ENCODE peak calls at places on chromosomes 1 and 21, in nine cellular contexts. T, K, W, Y, G, M, U, H and E are unnamed samples. For H3K4me1 and H3K36me3, the result is how much of the 10 kb centered on the place peaks cover.

GRCh38 chr21:45982256-45982757 is 737 bp downstream of the COL6A1 start:
- DNase-seq in T (no peak), K (no peak), W (peak), Y (no peak), G (peak), M (no peak), U (no peak), H (peak), E (no peak)

GRCh38 chr1:20871419-20871818 is 84.3 kb upstream of the HP1BP3 start:
- DNase-seq in T (no peak), K (no peak), W (no peak), Y (no peak), G (no peak), M (no peak), U (no peak), H (no peak), E (no peak)

GRCh38 chr1:50610563-50610962 is 187.3 kb upstream of the DMRTA2 start:
- DNase-seq in T (no peak), K (no peak), W (no peak), Y (no peak), G (no peak), M (no peak), U (no peak), H (no peak), E (no peak)

GRCh38 chr1:173997796-173998195 is 24.4 kb downstream of the RC3H1 start:
- DNase-seq in T (no peak), K (peak), W (no peak), Y (no peak), G (no peak), M (no peak), U (no peak), H (no peak), E (no peak)

GRCh38 chr21:14989359-14989758 is 75.4 kb downstream of the NRIP1 start:
- DNase-seq in T (no peak), K (peak), W (no peak), Y (no peak), G (no peak), M (no peak), U (peak), H (no peak), E (peak)

GRCh38 chr1:110697606-110698005 is 22.9 kb upstream of the KCNA3 start:
- DNase-seq in T (no peak), K (no peak), W (no peak), Y (no peak), G (no peak), M (no peak), U (no peak), H (no peak), E (no peak)

GRCh38 chr1:179156708-179157107 is 72.8 kb downstream of the ABL2 start:
- DNase-seq in T (no peak), K (no peak), W (no peak), Y (no peak), G (no peak), M (no peak), U (no peak), H (no peak), E (no peak)

GRCh38 chr1:74674278-74675048 is 871 bp upstream of the ERICH3 start:
- DNase-seq in T (no peak), K (no peak), W (no peak), Y (no peak), G (no peak), M (no peak), U (no peak), H (no peak), E (no peak)

GRCh38 chr21:17402885-17403477 is 109.9 kb upstream of the CXADR start:
- DNase-seq in T (no peak), K (peak), W (no peak), Y (no peak), G (no peak), M (no peak), U (no peak), H (no peak), E (no peak)

GRCh38 chr1:37919277-37919676 is 27.6 kb downstream of the INPP5B start:
- DNase-seq in T (peak), K (no peak), W (no peak), Y (no peak), G (peak), M (no peak), U (no peak), H (no peak), E (no peak)

GRCh38 chr1:183998045-183998444 is 39.5 kb downstream of the COLGALT2 start:
- DNase-seq in T (no peak), K (no peak), W (no peak), Y (no peak), G (no peak), M (no peak), U (no peak), H (no peak), E (no peak)

GRCh38 chr1:201711101-201711597 is 117.8 kb upstream of the IPO9 start:
- DNase-seq in T (no peak), K (no peak), W (no peak), Y (no peak), G (peak), M (no peak), U (no peak), H (no peak), E (no peak)

GRCh38 chr1:207831517-207832327 is 79.2 kb downstream of the CD34 start:
- DNase-seq in T (no peak), K (peak), W (no peak), Y (no peak), G (peak), M (no peak), U (no peak), H (no peak), E (no peak)

GRCh38 chr1:51768971-51769601 is 109.4 kb downstream of the NRDC start:
- DNase-seq in T (peak), K (peak), W (no peak), Y (no peak), G (no peak), M (no peak), U (no peak), H (peak), E (no peak)

GRCh38 chr1:64421377-64421776 is 48.6 kb upstream of the CACHD1 start:
- DNase-seq in T (no peak), K (no peak), W (no peak), Y (no peak), G (no peak), M (no peak), U (no peak), H (no peak), E (no peak)

GRCh38 chr1:231679109-231679508 is 52.5 kb downstream of the DISC1 start:
- DNase-seq in T (no peak), K (no peak), W (no peak), Y (no peak), G (no peak), M (no peak), U (no peak), H (no peak), E (no peak)

GRCh38 chr1:26210471-26210870 is 20.1 kb downstream of the CATSPER4 start:
- DNase-seq in T (no peak), K (no peak), W (no peak), Y (no peak), G (no peak), M (no peak), U (no peak), H (no peak), E (no peak)

GRCh38 chr1:175673236-175674150 is 69.9 kb downstream of the TNR start:
- DNase-seq in T (no peak), K (no peak), W (no peak), Y (no peak), G (no peak), M (no peak), U (no peak), H (no peak), E (no peak)

GRCh38 chr1:29557701-29558445 is 321.6 kb downstream of the PTPRU start:
- DNase-seq in T (no peak), K (no peak), W (no peak), Y (peak), G (peak), M (no peak), U (no peak), H (no peak), E (no peak)

GRCh38 chr1:31782766-31783410 is 18.7 kb upstream of the ADGRB2 start:
- DNase-seq in T (no peak), K (no peak), W (no peak), Y (peak), G (peak), M (no peak), U (no peak), H (no peak), E (no peak)

GRCh38 chr1:205335692-205336091 is 14.1 kb upstream of the NUAK2 start:
- DNase-seq in T (peak), K (peak), W (peak), Y (no peak), G (peak), M (no peak), U (peak), H (peak), E (peak)

GRCh38 chr1:182634306-182635072 is 30.3 kb upstream of the RGS16 start:
- DNase-seq in T (no peak), K (no peak), W (no peak), Y (no peak), G (peak), M (no peak), U (no peak), H (no peak), E (no peak)

GRCh38 chr1:221636967-221637366 is 104.9 kb downstream of the DUSP10 start:
- DNase-seq in T (no peak), K (no peak), W (no peak), Y (no peak), G (no peak), M (no peak), U (no peak), H (no peak), E (no peak)

GRCh38 chr1:172893146-172893841 is 157.4 kb downstream of the TNFSF18 start:
- DNase-seq in T (no peak), K (peak), W (no peak), Y (no peak), G (no peak), M (no peak), U (peak), H (no peak), E (peak)

GRCh38 chr1:209822706-209823105 is 5.1 kb upstream of the UTP25 start:
- DNase-seq in T (no peak), K (no peak), W (no peak), Y (no peak), G (no peak), M (no peak), U (no peak), H (no peak), E (no peak)

GRCh38 chr1:223887724-223888428 is 42.1 kb upstream of the TP53BP2 start:
- DNase-seq in T (no peak), K (peak), W (no peak), Y (no peak), G (no peak), M (peak), U (peak), H (peak), E (no peak)

GRCh38 chr21:17451364-17451869 is 61.4 kb upstream of the CXADR start:
- DNase-seq in T (peak), K (peak), W (no peak), Y (peak), G (no peak), M (no peak), U (no peak), H (no peak), E (no peak)

GRCh38 chr1:66119148-66119547 is 326.5 kb downstream of the PDE4B start:
- DNase-seq in T (no peak), K (no peak), W (no peak), Y (no peak), G (no peak), M (no peak), U (no peak), H (no peak), E (no peak)

GRCh38 chr1:37537378-37537777 is 16.7 kb downstream of the SNIP1 start:
- DNase-seq in T (no peak), K (peak), W (peak), Y (no peak), G (no peak), M (no peak), U (no peak), H (peak), E (no peak)

GRCh38 chr1:20187103-20187812 is 940 bp upstream of the PLA2G2C start:
- DNase-seq in T (no peak), K (no peak), W (peak), Y (peak), G (peak), M (no peak), U (no peak), H (peak), E (no peak)

GRCh38 chr1:20486457-20487235 is 636 bp upstream of the CAMK2N1 start:
- DNase-seq in T (peak), K (peak), W (peak), Y (peak), G (peak), M (no peak), U (peak), H (peak), E (peak)

GRCh38 chr1:161738627-161739287 is 10.8 kb upstream of the DUSP12 start:
- DNase-seq in T (peak), K (peak), W (no peak), Y (no peak), G (peak), M (peak), U (peak), H (peak), E (peak)

GRCh38 chr1:31382379-31382989 is 9.6 kb upstream of the FABP3 start:
- DNase-seq in T (no peak), K (no peak), W (no peak), Y (no peak), G (no peak), M (no peak), U (peak), H (no peak), E (peak)

GRCh38 chr1:50417946-50418599 is 5.2 kb downstream of the DMRTA2 start:
- DNase-seq in T (no peak), K (no peak), W (no peak), Y (no peak), G (no peak), M (no peak), U (no peak), H (no peak), E (no peak)

GRCh38 chr1:1955651-1956094 is 36.6 kb upstream of the TMEM52 start:
- DNase-seq in T (peak), K (no peak), W (no peak), Y (no peak), G (no peak), M (no peak), U (no peak), H (no peak), E (no peak)

GRCh38 chr1:3226664-3227371 is 157.8 kb downstream of the PRDM16 start:
- DNase-seq in T (no peak), K (no peak), W (no peak), Y (no peak), G (no peak), M (no peak), U (no peak), H (no peak), E (no peak)

GRCh38 chr1:15703562-15703961 is 19.4 kb downstream of the PLEKHM2 start:
- DNase-seq in T (no peak), K (peak), W (peak), Y (peak), G (peak), M (peak), U (peak), H (no peak), E (peak)

GRCh38 chr1:15706751-15707150 is 22.6 kb downstream of the PLEKHM2 start:
- DNase-seq in T (no peak), K (no peak), W (no peak), Y (no peak), G (no peak), M (no peak), U (no peak), H (no peak), E (no peak)

GRCh38 chr1:15707239-15707940 is 23.3 kb downstream of the PLEKHM2 start:
- DNase-seq in T (no peak), K (no peak), W (no peak), Y (no peak), G (no peak), M (no peak), U (no peak), H (no peak), E (no peak)

GRCh38 chr1:15704526-15705183 is 20.5 kb downstream of the PLEKHM2 start:
- DNase-seq in T (no peak), K (no peak), W (no peak), Y (no peak), G (no peak), M (no peak), U (no peak), H (no peak), E (no peak)

DNA sequence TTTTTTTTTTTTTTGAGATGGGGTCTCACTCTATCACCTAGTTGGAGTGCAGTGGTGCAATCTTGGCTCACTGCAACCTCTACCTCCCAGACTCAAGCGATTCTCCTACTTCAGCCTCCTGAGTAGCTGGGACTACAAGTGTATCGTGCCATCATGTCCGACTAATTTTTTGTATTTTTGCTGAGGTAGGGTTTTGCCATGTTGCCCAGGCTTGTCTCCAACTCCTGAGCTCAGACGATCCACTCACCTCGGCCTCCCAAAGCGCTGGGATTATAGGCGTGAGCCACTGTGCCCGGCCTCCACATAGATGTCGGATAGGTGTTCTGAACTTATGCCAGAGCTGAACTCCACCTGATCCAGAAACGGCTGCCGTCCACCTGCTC is 21.1 kb downstream of the PLEKHM2 start:
- DNase-seq in T (no peak), K (no peak), W (no peak), Y (no peak), G (no peak), M (no peak), U (no peak), H (no peak), E (no peak)
- H3K4me1 ChIP-seq in T (under half), K (under half), W (under half), Y (half or more), G (half or more), M (under half), U (half or more), H (under half), E (half or more)

GRCh38 chr1:235038701-235039100 is 89.9 kb downstream of the TOMM20 start:
- DNase-seq in T (no peak), K (no peak), W (no peak), Y (no peak), G (no peak), M (no peak), U (no peak), H (no peak), E (no peak)
- TF ChIP-seq CTCF in T (no peak), K (no peak), W (no peak), Y (no peak), G (no peak), M (no peak), U (no peak), H (no peak), E (no peak)

GRCh38 chr1:224921354-224921753 is 8.1 kb upstream of the DNAH14 start:
- DNase-seq in T (no peak), K (no peak), W (no peak), Y (no peak), G (no peak), M (no peak), U (no peak), H (no peak), E (no peak)

GRCh38 chr1:224922404-224923164 is 6.9 kb upstream of the DNAH14 start:
- DNase-seq in T (peak), K (peak), W (no peak), Y (no peak), G (no peak), M (no peak), U (no peak), H (peak), E (no peak)

GRCh38 chr1:224923726-224924125 is 5.7 kb upstream of the DNAH14 start:
- DNase-seq in T (no peak), K (peak), W (no peak), Y (no peak), G (no peak), M (no peak), U (no peak), H (no peak), E (no peak)

GRCh38 chr1:224919508-224919907 is 10.0 kb upstream of the DNAH14 start:
- DNase-seq in T (no peak), K (no peak), W (no peak), Y (no peak), G (no peak), M (no peak), U (no peak), H (no peak), E (no peak)

DNA sequence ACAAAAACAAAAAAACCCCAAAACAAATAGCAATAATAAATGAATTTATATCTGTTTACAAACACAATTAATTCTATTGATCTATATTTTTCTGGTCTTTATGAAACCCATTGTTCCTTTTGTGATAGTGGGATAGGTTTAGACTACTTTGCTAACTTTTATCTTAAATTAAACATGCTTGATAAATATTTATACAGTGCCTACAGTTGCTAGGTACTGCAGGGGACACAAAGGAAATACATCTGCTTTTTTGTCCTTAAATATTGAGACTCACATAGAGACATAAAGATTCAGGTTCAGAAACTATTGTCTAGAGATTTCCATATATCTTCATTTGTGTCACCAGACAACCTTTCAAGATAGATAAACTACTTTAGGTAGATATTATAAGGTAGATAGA is 8.5 kb upstream of the DNAH14 start:
- DNase-seq in T (no peak), K (no peak), W (no peak), Y (no peak), G (no peak), M (no peak), U (no peak), H (no peak), E (no peak)
- H3K36me3 ChIP-seq in T (under half), K (under half), W (under half), Y (under half), G (under half), M (under half), U (under half), H (under half), E (under half)

GRCh38 chr1:5509664-5510452 is 482.4 kb downstream of the NPHP4 start:
- DNase-seq in T (peak), K (peak), W (no peak), Y (peak), G (no peak), M (no peak), U (peak), H (peak), E (peak)
- H3K4me1 ChIP-seq in T (under half), K (under half), W (under half), Y (under half), G (under half), M (under half), U (under half), H (under half), E (under half)

GRCh38 chr1:214816603-214817002 is 213.6 kb downstream of the CENPF start:
- DNase-seq in T (no peak), K (no peak), W (no peak), Y (no peak), G (no peak), M (no peak), U (no peak), H (no peak), E (no peak)
- TF ChIP-seq CTCF in T (no peak), K (peak), W (no peak), Y (no peak), G (no peak), M (no peak), U (no peak), H (peak), E (no peak)

DNA sequence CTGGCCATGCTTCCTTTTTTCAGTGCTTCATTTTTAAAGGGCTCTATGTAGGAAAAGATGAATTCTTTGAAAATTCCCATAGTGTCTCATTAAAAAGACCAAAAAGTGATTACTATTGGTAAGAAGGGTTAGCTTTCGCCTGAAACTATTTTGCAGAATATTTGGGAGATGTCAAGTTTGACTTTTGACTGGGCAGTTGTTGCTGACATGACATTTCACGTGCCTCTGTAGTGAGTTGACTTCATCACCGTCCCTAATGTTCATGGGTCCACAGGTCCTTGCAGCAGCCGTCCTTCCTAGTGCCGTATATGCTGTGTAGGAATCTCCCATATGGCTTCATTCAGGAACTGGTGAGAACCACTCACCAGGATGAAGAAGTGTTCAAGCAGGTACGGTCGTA is 88.7 kb upstream of the KIF1B start:
- DNase-seq in T (no peak), K (no peak), W (no peak), Y (no peak), G (no peak), M (no peak), U (no peak), H (no peak), E (no peak)
- H3K36me3 ChIP-seq in T (under half), K (under half), W (under half), Y (half or more), G (under half), M (half or more), U (under half), H (under half), E (half or more)